ENCODE peak calls at places on chromosome 13, in four cellular contexts. I, M, A and H are unnamed samples. For H3K4me1 and H3K27me3, the result is how much of the 10 kb centered on the place peaks cover.

GRCh38 chr13:48446454-48446853 is 33.5 kb upstream of the LPAR6 start:
- DNase-seq in A (peak), I (no peak), M (no peak), H (no peak)

GRCh38 chr13:113118328-113119021 is 4.1 kb upstream of the F10 start:
- DNase-seq in M (peak), I (peak), A (no peak), H (no peak)

GRCh38 chr13:77975358-77976042 is 56.9 kb upstream of the EDNRB start:
- DNase-seq in A (no peak), M (no peak), I (no peak), H (no peak)

GRCh38 chr13:34165158-34165557 is 347.2 kb downstream of the RFC3 start:
- DNase-seq in I (no peak), A (no peak), M (no peak), H (no peak)

GRCh38 chr13:103238441-103238840 is 172.2 kb upstream of the SLC10A2 start:
- DNase-seq in I (no peak), M (no peak), A (no peak), H (no peak)

GRCh38 chr13:105599477-105600037 is 935.9 kb downstream of the EFNB2 start:
- DNase-seq in A (no peak), M (no peak), I (no peak), H (no peak)

GRCh38 chr13:22271963-22272362 is 601.1 kb downstream of the FGF9 start:
- DNase-seq in M (no peak), I (no peak), A (no peak), H (no peak)

GRCh38 chr13:40401911-40402776 is 264.3 kb downstream of the FOXO1 start:
- DNase-seq in M (peak), A (peak), I (peak), H (peak)

GRCh38 chr13:79659161-79659560 is 178.2 kb downstream of the NDFIP2 start:
- DNase-seq in M (peak), A (no peak), I (no peak), H (no peak)

GRCh38 chr13:46100191-46100877 is 4.5 kb downstream of the CPB2 start:
- DNase-seq in M (no peak), A (no peak), I (no peak), H (no peak)

GRCh38 chr13:54184576-54184975 is 1156.0 kb downstream of the OLFM4 start:
- DNase-seq in A (no peak), I (no peak), M (no peak), H (no peak)

GRCh38 chr13:103081435-103081834 is 15.2 kb upstream of the SLC10A2 start:
- DNase-seq in I (no peak), M (no peak), A (no peak), H (no peak)

GRCh38 chr13:95117092-95117491 is 184.2 kb downstream of the ABCC4 start:
- DNase-seq in M (no peak), A (no peak), I (no peak), H (no peak)

GRCh38 chr13:91358384-91358776 is 10.9 kb downstream of the MIR17HG start:
- DNase-seq in A (no peak), M (no peak), I (peak), H (no peak)

GRCh38 chr13:97627566-97627965 is 193.6 kb downstream of the RAP2A start:
- DNase-seq in A (peak), M (peak), I (no peak), H (peak)

GRCh38 chr13:112859817-112860190 is 109.2 kb upstream of the MCF2L start:
- DNase-seq in A (peak), I (no peak), M (no peak), H (peak)

GRCh38 chr13:109436055-109436622 is 350.2 kb downstream of the IRS2 start:
- DNase-seq in A (no peak), M (no peak), I (no peak), H (no peak)
- TF ChIP-seq POLR2A in A (no peak), M (no peak), I (no peak), H (no peak)

DNA sequence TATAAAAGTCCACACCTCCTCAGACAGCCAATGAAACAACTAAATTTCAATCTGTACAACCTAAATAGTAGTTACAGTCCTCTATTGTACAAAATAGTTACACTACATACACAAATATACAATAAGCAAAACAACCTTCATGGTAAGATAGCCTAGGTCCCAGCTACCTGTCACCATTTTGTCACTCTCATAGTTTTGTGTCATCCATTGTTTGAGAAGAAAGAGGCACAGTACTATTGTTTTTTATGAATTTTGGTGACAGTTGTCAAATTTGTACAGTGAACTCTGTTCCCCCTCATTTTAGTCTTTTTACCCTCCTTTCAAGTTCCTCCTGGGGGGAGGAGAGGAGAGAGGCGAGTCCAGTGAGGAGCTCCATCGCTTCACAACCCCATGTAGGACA is 60.2 kb downstream of the SERP2 start:
- DNase-seq in I (no peak), A (no peak), M (no peak), H (no peak)
- H3K4me1 ChIP-seq in I (under half), A (under half), M (under half), H (under half)

GRCh38 chr13:109673477-109673876 is 112.9 kb downstream of the IRS2 start:
- DNase-seq in I (no peak), A (peak), M (no peak), H (no peak)

GRCh38 chr13:109669956-109670355 is 116.4 kb downstream of the IRS2 start:
- DNase-seq in I (no peak), M (no peak), A (no peak), H (no peak)

GRCh38 chr13:109670776-109671175 is 115.6 kb downstream of the IRS2 start:
- DNase-seq in M (no peak), A (no peak), I (no peak), H (no peak)

GRCh38 chr13:109671919-109672318 is 114.5 kb downstream of the IRS2 start:
- DNase-seq in M (no peak), A (no peak), I (no peak), H (no peak)

DNA sequence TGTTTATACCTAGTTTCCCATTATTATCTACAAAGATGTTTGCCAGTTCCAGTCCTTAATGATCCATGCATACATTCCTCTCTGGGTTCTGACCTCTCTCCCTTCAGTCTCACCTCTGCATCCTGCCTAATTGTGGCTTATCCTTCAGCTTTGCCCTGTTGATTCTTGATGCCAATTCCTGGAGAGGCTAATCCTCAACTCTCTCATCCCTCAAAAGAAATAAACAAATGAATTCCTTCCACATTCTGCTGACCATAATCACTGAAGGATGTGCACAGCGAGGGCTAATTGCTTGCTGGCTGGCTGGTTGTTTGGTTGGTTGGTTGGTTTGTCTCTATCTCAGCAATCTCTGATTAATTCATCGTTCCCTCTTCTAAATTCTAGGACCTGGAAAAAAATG is 113.8 kb downstream of the IRS2 start:
- DNase-seq in A (peak), M (no peak), I (no peak), H (no peak)
- H3K27me3 ChIP-seq in A (under half), M (under half), I (under half), H (under half)

GRCh38 chr13:27449936-27450828 is at the start of gene MTIF3:
- DNase-seq in M (peak), A (peak), I (peak), H (peak)
- TF ChIP-seq POLR2A in M (peak), A (peak), I (no peak), H (peak)

DNA sequence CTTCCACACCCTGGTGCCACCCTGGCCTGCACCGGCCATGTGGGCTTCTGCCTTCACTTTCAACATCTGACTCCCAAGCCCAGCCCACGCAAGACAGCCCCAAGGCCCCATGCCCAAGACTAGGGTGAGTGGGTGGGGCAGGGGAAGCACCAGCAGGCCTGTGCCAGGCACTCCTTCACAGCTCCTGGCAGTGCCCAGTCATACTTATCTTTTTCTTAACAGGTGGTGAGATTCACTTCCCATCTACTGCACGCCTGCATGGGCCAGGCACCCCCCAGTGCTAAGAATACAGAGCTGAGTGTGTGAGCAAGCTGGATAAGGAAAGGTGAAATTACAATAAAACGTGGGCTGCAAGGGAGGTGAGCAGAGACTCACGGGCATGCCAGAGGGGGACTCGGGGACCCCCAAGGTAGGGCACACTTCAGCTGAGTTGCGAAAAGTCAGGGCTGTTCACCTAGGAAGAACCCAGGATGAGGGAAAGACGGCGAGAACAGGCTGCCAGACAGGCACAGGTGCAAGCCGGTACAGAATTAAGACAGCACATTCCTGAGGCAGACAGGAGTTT is 55.6 kb downstream of the COL4A1 start:
- DNase-seq in M (peak), I (no peak), A (no peak), H (no peak)
- H3K4me1 ChIP-seq in M (half or more), I (half or more), A (under half), H (half or more)

GRCh38 chr13:37089495-37089894 is 16.0 kb downstream of the CSNK1A1L start:
- DNase-seq in I (no peak), M (no peak), A (no peak), H (no peak)
- H3K27me3 ChIP-seq in I (under half), M (under half), A (under half), H (under half)